ENCODE peak calls at places on chromosomes 5 and 9, in four cellular contexts. Q is stomach; H is keratinocyte; S is CD4-positive, CD25-positive, alpha-beta regulatory T cell. C is an unnamed sample.

GRCh38 chr5:121251954-121252353 is 599.7 kb upstream of the FTMT start:
- DNase-seq in Q (no peak), H (no peak), S (no peak), C (peak; percentile 59)

GRCh38 chr5:168055982-168056381 is 235.5 kb upstream of the WWC1 start:
- DNase-seq in Q (no peak), H (no peak), S (no peak), C (no peak)

GRCh38 chr5:110865400-110866094 is 126.7 kb downstream of the SLC25A46 start:
- DNase-seq in Q (no peak), H (no peak), S (no peak), C (no peak)

GRCh38 chr9:127976943-127977871 is 3.6 kb downstream of the EEIG1 start:
- DNase-seq in Q (no peak), H (no peak), S (no peak), C (no peak)

GRCh38 chr9:107208121-107208520 is 75.0 kb upstream of the RAD23B start:
- DNase-seq in Q (no peak), H (no peak), S (no peak), C (no peak)

GRCh38 chr5:87909382-87909781 is 359.3 kb downstream of the TMEM161B start:
- DNase-seq in Q (no peak), H (no peak), S (no peak), C (no peak)

GRCh38 chr5:64384761-64385160 is 121.1 kb upstream of the RGS7BP start:
- DNase-seq in Q (no peak), H (no peak), S (no peak), C (no peak)

GRCh38 chr9:121861501-121862180 is 210.2 kb downstream of the DAB2IP start:
- DNase-seq in Q (peak; percentile 35), H (no peak), S (no peak), C (no peak)

DNA sequence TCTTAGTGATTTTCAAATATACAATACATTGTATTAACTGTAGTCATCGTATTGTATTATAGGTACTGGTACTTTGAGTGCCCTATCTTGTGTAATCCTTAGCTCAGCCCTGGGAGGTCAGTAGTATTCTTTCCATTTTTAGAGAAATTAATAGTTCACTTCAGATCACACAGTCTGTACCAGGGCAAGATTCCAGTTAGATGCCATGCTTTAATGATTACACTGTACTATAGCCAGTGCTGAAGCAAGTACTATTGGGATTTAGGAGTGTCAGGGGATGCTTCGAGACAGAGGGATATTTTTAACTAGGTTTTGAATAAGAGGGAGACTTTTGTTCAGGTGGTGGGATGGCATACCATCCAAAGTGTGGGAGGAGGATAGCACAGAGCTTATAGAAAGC is 41.0 kb upstream of the SLC27A6 start:
- DNase-seq in Q (no peak), H (no peak), S (no peak), C (no peak)
- H3K27ac ChIP-seq in Q (no peak overlapping the region), H (no peak overlapping the region), S (no peak overlapping the region), C (no peak overlapping the region)

DNA sequence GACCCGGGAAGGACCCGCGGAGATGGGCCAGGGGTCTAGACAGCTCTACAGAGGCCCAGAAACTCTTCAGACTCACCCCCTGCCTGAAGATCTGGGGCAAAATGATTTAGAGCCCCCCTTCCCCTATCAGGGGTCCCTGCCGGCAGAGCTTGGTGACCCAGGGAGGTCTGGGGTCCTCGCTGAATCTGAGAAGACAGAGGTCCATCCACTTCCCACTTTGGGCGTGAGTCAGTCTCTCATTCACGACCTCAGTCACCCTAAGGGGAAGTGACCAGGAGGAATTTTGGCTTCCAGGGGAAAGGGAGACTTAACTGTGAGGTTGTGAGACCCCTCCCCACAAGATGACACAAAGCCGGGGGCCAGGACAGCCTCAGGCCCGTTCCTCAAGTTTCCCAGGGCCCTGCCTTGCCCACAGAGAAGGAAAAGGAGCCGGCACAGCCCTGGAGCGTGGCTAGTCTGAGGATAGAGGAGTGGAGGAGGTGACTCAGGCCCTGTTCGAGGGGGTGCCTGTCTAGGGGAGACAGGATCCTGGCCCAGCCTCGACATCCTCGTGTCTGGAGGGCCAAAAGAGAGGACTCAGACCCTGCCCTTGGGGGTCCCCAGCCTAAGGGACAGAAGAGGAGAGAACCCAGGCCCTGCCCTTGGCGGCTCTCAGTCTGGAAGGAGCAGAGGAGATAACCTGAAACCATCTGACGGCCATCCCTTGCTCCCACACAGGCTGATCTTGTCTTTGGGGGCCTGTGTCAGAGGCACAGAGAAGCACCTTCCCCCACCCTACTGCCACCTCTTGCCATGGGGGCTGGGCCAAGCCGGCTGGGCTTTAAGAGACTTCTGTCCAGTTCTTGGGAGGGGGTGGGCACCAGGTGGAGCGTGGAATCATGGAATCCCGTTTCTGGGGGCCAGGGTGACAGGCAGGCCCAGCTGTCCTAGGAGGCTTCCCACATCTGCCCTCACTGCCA is 885 bp downstream of the PDLIM4 start:
- DNase-seq in Q (no peak), H (no peak), S (no peak), C (no peak)
- H3K27ac ChIP-seq in Q (peak overlapping the region; percentile 86), H (peak overlapping the region; percentile 81), S (no peak overlapping the region), C (peak overlapping the region; percentile 88)

DNA sequence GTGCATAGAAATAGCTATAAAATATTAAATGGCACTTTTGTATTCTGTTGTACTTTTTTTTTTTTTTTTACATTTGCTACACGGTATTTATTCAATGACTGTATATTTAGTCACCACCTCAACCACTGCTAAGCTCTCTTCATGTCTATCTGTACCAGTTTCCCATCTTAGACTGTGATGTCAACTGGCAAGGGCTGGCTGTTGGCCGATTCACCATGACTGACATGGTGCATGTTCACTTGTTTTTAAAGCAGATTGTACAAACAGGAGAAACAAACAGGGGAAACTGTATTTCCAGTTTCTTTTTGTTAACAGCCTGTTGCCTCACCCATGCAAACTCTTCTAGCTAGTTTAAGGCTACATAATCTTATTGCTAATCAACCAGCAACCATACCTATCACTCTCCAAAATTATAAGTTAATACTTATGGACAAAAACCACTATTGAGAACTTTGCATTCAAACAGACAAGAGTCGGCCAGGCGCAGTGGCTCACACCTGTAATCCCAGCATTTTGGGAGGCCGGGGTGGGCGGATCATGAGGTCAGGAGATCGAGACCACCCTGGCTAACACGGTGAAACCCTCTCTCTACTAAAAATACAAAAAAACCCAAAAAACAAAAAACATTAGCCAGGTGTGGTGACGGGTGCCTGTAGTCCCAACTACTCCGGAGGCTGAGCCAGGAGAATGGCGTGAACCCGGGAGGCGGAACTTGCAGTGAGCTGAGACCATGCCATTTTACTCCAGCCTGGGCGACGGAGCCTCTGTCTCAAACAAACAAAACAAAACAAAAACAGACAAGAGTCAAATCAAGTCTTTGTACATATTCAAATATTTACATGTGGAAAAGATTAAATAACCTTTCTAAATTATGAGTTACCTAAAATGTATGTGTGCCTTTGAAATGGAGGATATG is 13.2 kb downstream of the ZFAND5 start:
- DNase-seq in Q (no peak), H (no peak), S (no peak), C (peak; percentile 78)
- H3K27ac ChIP-seq in Q (no peak overlapping the region), H (no peak overlapping the region), S (no peak overlapping the region), C (peak overlapping the region; percentile 31)

DNA sequence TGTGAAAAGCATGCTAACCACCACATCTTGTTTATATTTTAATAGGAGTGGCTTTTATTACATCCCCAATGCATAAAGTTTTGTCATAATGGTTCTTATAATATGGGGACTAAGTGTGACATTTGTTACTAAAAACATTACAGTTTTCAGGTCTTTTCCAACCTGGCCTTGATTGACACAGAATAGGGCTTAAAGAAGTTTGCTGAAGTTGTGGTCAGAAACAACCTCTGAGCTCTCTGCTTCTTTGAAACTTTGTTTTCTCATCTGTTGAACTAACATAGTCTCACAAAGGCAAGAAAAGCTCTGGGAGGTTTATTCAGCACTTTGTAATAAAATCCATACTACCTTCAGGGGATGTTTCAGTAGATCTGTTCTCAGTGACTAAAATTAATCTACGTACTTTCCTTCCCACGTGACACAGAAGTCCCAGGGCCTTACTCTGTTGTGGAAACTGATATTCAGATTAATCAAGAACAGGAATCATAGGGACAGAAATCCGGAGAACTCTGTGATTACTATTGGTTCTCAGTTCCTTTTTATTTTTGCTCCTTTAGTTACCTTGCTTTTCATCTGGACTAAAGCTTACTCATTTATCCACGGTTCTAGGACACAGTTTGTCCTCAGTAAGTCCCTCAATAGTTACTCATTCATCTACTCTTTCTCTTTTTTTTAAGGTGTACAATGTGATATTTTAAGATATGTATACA is 289.0 kb upstream of the EFNA5 start:
- DNase-seq in Q (no peak), H (no peak), S (no peak), C (no peak)
- H3K27ac ChIP-seq in Q (no peak overlapping the region), H (no peak overlapping the region), S (no peak overlapping the region), C (no peak overlapping the region)

DNA sequence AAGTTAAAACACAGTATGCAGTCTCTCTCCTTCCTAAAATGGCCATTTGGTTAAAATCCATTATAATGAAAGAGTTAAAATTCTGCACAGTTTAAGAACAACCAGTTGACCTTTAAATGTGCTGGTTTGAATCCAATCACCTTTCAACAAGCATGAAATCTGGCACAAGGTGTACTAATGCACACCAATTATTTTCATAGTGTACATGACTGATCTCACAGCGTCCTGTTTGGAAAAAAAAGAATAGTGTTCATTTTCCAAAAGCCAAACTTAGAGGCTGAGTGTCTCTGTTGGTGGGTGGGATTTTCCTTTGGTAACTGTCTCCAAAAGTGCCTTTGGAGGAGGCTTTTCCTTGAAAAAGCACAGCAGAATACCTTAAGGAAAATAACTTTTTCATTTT is 180.6 kb downstream of the DEPDC1B start:
- DNase-seq in Q (no peak), H (no peak), S (no peak), C (no peak)
- H3K27ac ChIP-seq in Q (peak overlapping the region; percentile 62), H (no peak overlapping the region), S (no peak overlapping the region), C (no peak overlapping the region)

GRCh38 chr5:169876376-169876775 is 103.9 kb downstream of the INSYN2B start:
- DNase-seq in Q (no peak), H (no peak), S (no peak), C (no peak)

GRCh38 chr5:169873642-169874041 is 106.7 kb downstream of the INSYN2B start:
- DNase-seq in Q (no peak), H (no peak), S (no peak), C (no peak)

GRCh38 chr5:169875091-169875727 is 105.1 kb downstream of the INSYN2B start:
- DNase-seq in Q (no peak), H (no peak), S (no peak), C (no peak)

GRCh38 chr5:169871816-169872215 is 108.5 kb downstream of the INSYN2B start:
- DNase-seq in Q (no peak), H (no peak), S (no peak), C (no peak)

GRCh38 chr5:169874626-169875025 is 105.7 kb downstream of the INSYN2B start:
- DNase-seq in Q (no peak), H (no peak), S (no peak), C (no peak)
- H3K27ac ChIP-seq in Q (no peak overlapping the region), H (no peak overlapping the region), S (no peak overlapping the region), C (no peak overlapping the region)